ENCODE peak calls at places on chromosomes 13 and 19, in ten cellular contexts. K is thyroid gland; U is Karpas-422; F is cardiac muscle cell; O is HepG2; H is colonic mucosa; A is left lung; D is heart left ventricle; L is effector memory CD4-positive, alpha-beta T cell; W is psoas muscle. C is an unnamed sample.
A peak's percentile ranks its signal among the peaks of the same experiment; 100 is the strongest.

GRCh38 chr19:11295180-11295579 is 780 bp upstream of the TSPAN16 start:
- DNase-seq in K (no peak), U (no peak), F (no peak), O (no peak), H (no peak), A (peak; percentile 4), D (no peak), L (no peak), W (no peak), C (no peak)

GRCh38 chr13:113862766-113863510 is 938 bp downstream of the GAS6 start:
- DNase-seq in K (peak; percentile 74), U (no peak), F (peak; percentile 49), O (no peak), H (peak; percentile 62), A (peak; percentile 86), D (peak; percentile 78), L (no peak), W (peak; percentile 55), C (no peak)

GRCh38 chr13:37277435-37278144 is 172.1 kb upstream of the CSNK1A1L start:
- DNase-seq in K (no peak), U (no peak), F (no peak), O (peak; percentile 15), H (no peak), A (no peak), D (no peak), L (no peak), W (no peak), C (no peak)

GRCh38 chr13:50969691-50970090 is 60.1 kb downstream of the RNASEH2B start:
- DNase-seq in K (no peak), U (no peak), F (peak; percentile 49), O (peak; percentile 11), H (no peak), A (no peak), D (no peak), L (no peak), W (no peak), C (no peak)

GRCh38 chr19:15428956-15429824 is 10.4 kb upstream of the AKAP8L start:
- DNase-seq in K (no peak), U (no peak), F (no peak), O (no peak), H (no peak), A (no peak), D (no peak), L (no peak), W (no peak), C (no peak)

GRCh38 chr19:13865243-13865577 is 11.7 kb upstream of the NANOS3 start:
- DNase-seq in K (no peak), U (no peak), F (no peak), O (no peak), H (no peak), A (no peak), D (no peak), L (no peak), W (no peak), C (no peak)

GRCh38 chr19:13817018-13817614 is 21.9 kb downstream of the ZSWIM4 start:
- DNase-seq in K (peak; percentile 53), U (peak; percentile 78), F (peak; percentile 76), O (no peak), H (peak; percentile 89), A (peak; percentile 83), D (no peak), L (no peak), W (no peak), C (no peak)

GRCh38 chr13:75165543-75166230 is 316.3 kb downstream of the TBC1D4 start:
- DNase-seq in K (no peak), U (no peak), F (no peak), O (no peak), H (no peak), A (no peak), D (no peak), L (no peak), W (no peak), C (no peak)

GRCh38 chr19:12790628-12791344 is 500 bp upstream of the JUNB start:
- DNase-seq in K (no peak), U (peak; percentile 54), F (no peak), O (no peak), H (no peak), A (no peak), D (no peak), L (no peak), W (peak; percentile 20), C (no peak)

GRCh38 chr13:93316848-93317247 is 90.2 kb downstream of the GPC6 start:
- DNase-seq in K (no peak), U (no peak), F (no peak), O (no peak), H (no peak), A (no peak), D (no peak), L (no peak), W (no peak), C (no peak)

GRCh38 chr13:24074687-24075086 is 85.8 kb upstream of the SPATA13 start:
- DNase-seq in K (no peak), U (no peak), F (no peak), O (no peak), H (peak; percentile 57), A (no peak), D (no peak), L (no peak), W (no peak), C (no peak)

GRCh38 chr13:80591978-80592377 is 251.1 kb upstream of the SPRY2 start:
- DNase-seq in K (no peak), U (no peak), F (no peak), O (no peak), H (no peak), A (no peak), D (no peak), L (no peak), W (no peak), C (no peak)

GRCh38 chr13:20151612-20152011 is 9.2 kb downstream of the GJA3 start:
- DNase-seq in K (no peak), U (no peak), F (no peak), O (no peak), H (no peak), A (no peak), D (no peak), L (no peak), W (no peak), C (no peak)

GRCh38 chr19:39818626-39819097 is 15.3 kb downstream of the DYRK1B start:
- DNase-seq in K (no peak), U (no peak), F (no peak), O (no peak), H (no peak), A (no peak), D (no peak), L (no peak), W (no peak), C (no peak)

GRCh38 chr13:40475617-40476016 is 190.8 kb downstream of the FOXO1 start:
- DNase-seq in K (no peak), U (no peak), F (no peak), O (no peak), H (no peak), A (no peak), D (no peak), L (no peak), W (no peak), C (no peak)

GRCh38 chr19:38838208-38838985 is 6.8 kb upstream of the ECH1 start:
- DNase-seq in K (no peak), U (peak; percentile 42), F (no peak), O (no peak), H (no peak), A (no peak), D (no peak), L (no peak), W (no peak), C (no peak)

GRCh38 chr13:99496322-99497142 is 4.7 kb upstream of the TM9SF2 start:
- DNase-seq in K (peak; percentile 21), U (peak; percentile 78), F (no peak), O (peak; percentile 98), H (peak; percentile 73), A (no peak), D (no peak), L (peak; percentile 68), W (peak; percentile 51), C (peak; percentile 84)

GRCh38 chr13:111855016-111855590 is 211.8 kb upstream of the SOX1 start:
- DNase-seq in K (no peak), U (no peak), F (no peak), O (no peak), H (no peak), A (no peak), D (no peak), L (no peak), W (no peak), C (no peak)

GRCh38 chr19:17325133-17325532 is 9.5 kb downstream of the ANO8 start:
- DNase-seq in K (no peak), U (no peak), F (no peak), O (no peak), H (no peak), A (no peak), D (no peak), L (no peak), W (no peak), C (no peak)
- H3K4me1 ChIP-seq in K (peaks cover 22% of the 10 kb centered on the region), U (no peaks in the 10 kb centered on the region), F (peaks cover 4% of the 10 kb centered on the region), O (no peaks in the 10 kb centered on the region), H (peaks cover 11% of the 10 kb centered on the region), A (no peaks in the 10 kb centered on the region), D (peaks cover 21% of the 10 kb centered on the region), L (peaks cover 15% of the 10 kb centered on the region), W (no peaks in the 10 kb centered on the region), C (peaks cover 6% of the 10 kb centered on the region)

GRCh38 chr19:57537953-57538547 is 10.9 kb downstream of the ZNF549 start:
- DNase-seq in K (no peak), U (no peak), F (no peak), O (no peak), H (no peak), A (no peak), D (no peak), L (no peak), W (no peak), C (no peak)
- H3K9me3 ChIP-seq in K (peaks cover 4% of the 10 kb centered on the region), U (peaks cover 80% of the 10 kb centered on the region), F (no peaks in the 10 kb centered on the region), O (peaks cover 29% of the 10 kb centered on the region), H (peaks cover 23% of the 10 kb centered on the region), A (peaks cover 100% of the 10 kb centered on the region), D (peaks cover 100% of the 10 kb centered on the region), L (peaks cover 77% of the 10 kb centered on the region), W (peaks cover 96% of the 10 kb centered on the region), C (peaks cover 94% of the 10 kb centered on the region)

GRCh38 chr19:49863254-49863934 is 4.0 kb downstream of the PNKP start:
- DNase-seq in K (no peak), U (no peak), F (no peak), O (no peak), H (no peak), A (peak; percentile 75), D (no peak), L (no peak), W (no peak), C (no peak)
- H3K4me1 ChIP-seq in K (peaks cover 27% of the 10 kb centered on the region), U (peaks cover 25% of the 10 kb centered on the region), F (peaks cover 23% of the 10 kb centered on the region), O (peaks cover 36% of the 10 kb centered on the region), H (peaks cover 15% of the 10 kb centered on the region), A (peaks cover 19% of the 10 kb centered on the region), D (peaks cover 51% of the 10 kb centered on the region), L (peaks cover 16% of the 10 kb centered on the region), W (peaks cover 21% of the 10 kb centered on the region), C (peaks cover 15% of the 10 kb centered on the region)

DNA sequence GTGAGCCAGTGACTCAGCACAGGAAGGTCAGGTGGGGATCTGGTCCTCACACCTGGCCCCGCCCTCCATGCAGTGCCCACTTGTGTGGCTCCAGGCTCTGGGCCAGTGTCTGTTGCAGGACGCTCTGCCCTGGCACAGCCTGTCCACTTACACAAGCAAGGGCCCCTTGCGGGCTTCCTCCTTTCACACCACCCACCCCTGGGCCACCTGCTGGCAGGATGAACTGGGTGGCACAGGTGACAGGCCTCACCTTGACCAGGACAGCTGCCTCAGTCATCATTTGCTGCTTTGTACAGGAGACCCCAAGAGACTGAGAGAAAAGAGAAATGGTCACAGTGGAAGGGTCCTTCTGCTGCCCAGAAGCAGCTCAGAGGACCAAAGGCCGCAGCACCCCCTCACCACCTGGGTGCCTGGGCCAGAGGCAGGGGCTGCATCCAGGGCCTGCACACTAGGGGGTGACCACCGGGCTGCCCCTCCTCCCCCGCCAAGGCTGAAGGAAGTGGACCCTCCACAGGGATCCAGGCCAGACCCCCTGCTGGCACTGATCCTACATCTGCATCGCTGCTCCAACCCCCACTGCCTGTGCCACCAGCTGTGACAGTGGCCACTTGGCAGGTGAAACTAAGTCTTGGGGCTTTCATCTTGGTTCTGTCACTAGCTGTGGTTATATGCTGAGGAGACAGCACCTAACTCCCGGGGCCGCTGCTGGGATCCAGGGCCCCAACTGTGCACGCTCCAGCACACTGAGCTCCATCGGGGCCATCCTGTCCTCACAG is 110.3 kb downstream of the TUBA3C start:
- DNase-seq in K (no peak), U (no peak), F (no peak), O (no peak), H (no peak), A (no peak), D (no peak), L (no peak), W (no peak), C (no peak)
- H3K9me3 ChIP-seq in K (no peaks in the 10 kb centered on the region), U (peaks cover 10% of the 10 kb centered on the region), F (no peaks in the 10 kb centered on the region), O (peaks cover 28% of the 10 kb centered on the region), H (no peaks in the 10 kb centered on the region), A (peaks cover 22% of the 10 kb centered on the region), D (peaks cover 2% of the 10 kb centered on the region), L (no peaks in the 10 kb centered on the region), W (no peaks in the 10 kb centered on the region), C (no peaks in the 10 kb centered on the region)

C was measured in naive thymus-derived CD4-positive, alpha-beta T cell.